ENCODE peak calls at places on chromosomes 12 and 14, in five cellular contexts. One of them, this sample, is unnamed.

GRCh38 chr12:4518106-4518728 is 20.5 kb upstream of the RAD51AP1 start:
- DNase-seq in AG09309: no peak
- DNase-seq in IMR-90: peak; percentile 81
- DNase-seq in cardiac muscle cell: peak; percentile 56
- DNase-seq in spleen: no peak
- DNase-seq in this sample: no peak

GRCh38 chr12:93266-94005 is 26.9 kb downstream of the IQSEC3 start:
- DNase-seq in AG09309: no peak
- DNase-seq in spleen: no peak
- DNase-seq in cardiac muscle cell: no peak
- DNase-seq in IMR-90: no peak
- DNase-seq in this sample: no peak

GRCh38 chr12:63066136-63066535 is 84.9 kb downstream of the AVPR1A start:
- DNase-seq in AG09309: no peak
- DNase-seq in IMR-90: no peak
- DNase-seq in cardiac muscle cell: no peak
- DNase-seq in spleen: no peak
- DNase-seq in this sample: no peak

GRCh38 chr12:109753959-109754358 is 40.3 kb downstream of the FAM222A start:
- DNase-seq in IMR-90: no peak
- DNase-seq in cardiac muscle cell: no peak
- DNase-seq in AG09309: no peak
- DNase-seq in spleen: no peak
- DNase-seq in this sample: no peak

GRCh38 chr12:68587448-68587873 is 23.2 kb upstream of the RAP1B start:
- DNase-seq in AG09309: no peak
- DNase-seq in spleen: no peak
- DNase-seq in IMR-90: no peak
- DNase-seq in cardiac muscle cell: no peak
- DNase-seq in this sample: no peak

GRCh38 chr14:99653618-99654017 is 8.7 kb downstream of the HHIPL1 start:
- DNase-seq in cardiac muscle cell: no peak
- DNase-seq in spleen: no peak
- DNase-seq in IMR-90: no peak
- DNase-seq in AG09309: no peak
- DNase-seq in this sample: no peak

GRCh38 chr14:31879661-31880348 is 197.3 kb upstream of the ARHGAP5 start:
- DNase-seq in cardiac muscle cell: no peak
- DNase-seq in AG09309: no peak
- DNase-seq in IMR-90: no peak
- DNase-seq in spleen: no peak
- DNase-seq in this sample: no peak

GRCh38 chr12:6787309-6787708 is 2.0 kb upstream of the CD4 start:
- DNase-seq in AG09309: no peak
- DNase-seq in spleen: peak; percentile 25
- DNase-seq in IMR-90: no peak
- DNase-seq in cardiac muscle cell: no peak
- DNase-seq in this sample: no peak

GRCh38 chr12:103046154-103046553 is 88.7 kb downstream of the ASCL1 start:
- DNase-seq in cardiac muscle cell: no peak
- DNase-seq in AG09309: no peak
- DNase-seq in spleen: no peak
- DNase-seq in IMR-90: no peak
- DNase-seq in this sample: no peak

GRCh38 chr12:102876883-102877282 is 40.2 kb downstream of the PAH start:
- DNase-seq in cardiac muscle cell: no peak
- DNase-seq in spleen: no peak
- DNase-seq in AG09309: no peak
- DNase-seq in IMR-90: no peak
- DNase-seq in this sample: no peak

GRCh38 chr12:124027753-124028559 is 54.9 kb downstream of the ZNF664 start:
- DNase-seq in AG09309: no peak
- DNase-seq in IMR-90: no peak
- DNase-seq in cardiac muscle cell: no peak
- DNase-seq in spleen: no peak
- DNase-seq in this sample: no peak

GRCh38 chr12:106994579-106995220 is 7.8 kb upstream of the MTERF2 start:
- DNase-seq in AG09309: peak; percentile 48
- DNase-seq in IMR-90: peak; percentile 74
- DNase-seq in cardiac muscle cell: peak; percentile 52
- DNase-seq in spleen: no peak
- DNase-seq in this sample: no peak

GRCh38 chr14:104731249-104731924 is 7.4 kb downstream of the ADSS1 start:
- DNase-seq in spleen: no peak
- DNase-seq in IMR-90: no peak
- DNase-seq in cardiac muscle cell: no peak
- DNase-seq in AG09309: no peak
- DNase-seq in this sample: no peak

GRCh38 chr12:79023784-79024183 is 159.2 kb downstream of the SYT1 start:
- DNase-seq in cardiac muscle cell: no peak
- DNase-seq in AG09309: peak; percentile 4
- DNase-seq in spleen: no peak
- DNase-seq in IMR-90: peak; percentile 13
- DNase-seq in this sample: no peak

GRCh38 chr14:22098435-22098834 is 424.8 kb upstream of the OR4E1 start:
- DNase-seq in spleen: no peak
- DNase-seq in IMR-90: no peak
- DNase-seq in AG09309: no peak
- DNase-seq in cardiac muscle cell: no peak
- DNase-seq in this sample: no peak

GRCh38 chr14:99129211-99129696 is 142.7 kb downstream of the BCL11B start:
- DNase-seq in AG09309: no peak
- DNase-seq in spleen: peak; percentile 54
- DNase-seq in cardiac muscle cell: no peak
- DNase-seq in IMR-90: no peak
- DNase-seq in this sample: no peak

GRCh38 chr12:95551305-95551704 is at the start of gene USP44:
- DNase-seq in AG09309: no peak
- DNase-seq in spleen: no peak
- DNase-seq in cardiac muscle cell: no peak
- DNase-seq in IMR-90: no peak
- DNase-seq in this sample: no peak

DNA sequence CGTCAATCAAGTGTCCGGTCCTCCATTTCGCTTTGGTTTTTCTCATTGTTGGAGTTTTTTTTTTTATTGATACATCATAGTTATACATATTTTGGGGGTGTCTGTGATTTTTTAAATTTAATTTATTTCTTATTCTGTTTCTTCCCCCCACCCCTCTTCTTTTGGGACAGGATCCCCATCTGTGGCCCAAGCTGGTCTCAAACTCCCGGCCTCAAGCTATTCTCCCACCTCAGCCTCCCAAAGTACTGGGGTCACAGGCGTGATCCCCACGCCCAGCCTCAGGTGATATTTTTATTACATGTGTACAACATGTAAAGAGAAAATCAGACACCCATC is 51.3 kb upstream of the ZFP36L1 start:
- DNase-seq in spleen: no peak
- DNase-seq in IMR-90: no peak
- DNase-seq in AG09309: no peak
- DNase-seq in cardiac muscle cell: no peak
- DNase-seq in this sample: no peak
- TF ChIP-seq CTCF in spleen: peak; percentile 15
- TF ChIP-seq CTCF in IMR-90: no peak
- TF ChIP-seq CTCF in AG09309: no peak
- TF ChIP-seq CTCF in cardiac muscle cell: no peak
- TF ChIP-seq CTCF in this sample: peak; percentile 85

DNA sequence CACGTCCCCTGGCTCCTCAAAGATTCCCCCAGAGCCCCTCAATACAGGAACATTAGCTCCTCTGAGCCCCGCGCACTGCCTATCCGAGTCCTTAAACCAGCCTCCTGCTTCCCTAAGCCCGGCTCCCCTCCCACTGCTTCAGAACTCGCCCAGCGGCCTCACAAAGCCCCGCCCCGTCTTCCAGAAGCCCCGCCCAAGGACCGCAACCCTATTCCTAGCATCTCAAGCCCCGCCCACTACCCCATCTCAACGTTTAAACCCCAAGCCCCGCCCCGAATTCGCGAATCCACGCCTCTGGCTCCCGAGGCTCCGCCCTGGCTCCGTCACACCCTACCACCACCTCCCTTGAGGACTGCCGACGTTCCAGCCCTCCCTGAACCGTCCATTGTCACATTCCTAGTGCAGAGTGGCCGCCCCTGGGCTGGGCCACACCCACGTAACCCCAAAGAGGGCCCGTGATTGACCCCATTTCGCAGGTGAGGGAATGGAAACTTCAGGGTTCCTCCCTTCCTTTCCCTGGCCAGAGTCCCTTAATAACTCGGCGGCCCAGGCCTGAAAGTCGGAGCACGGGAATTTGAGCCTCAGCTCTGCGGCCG is 646 bp upstream of the CORO1C start:
- DNase-seq in spleen: peak; percentile 99
- DNase-seq in AG09309: peak; percentile 84
- DNase-seq in IMR-90: peak; percentile 97
- DNase-seq in cardiac muscle cell: peak; percentile 98
- DNase-seq in this sample: peak; percentile 99
- TF ChIP-seq CTCF in spleen: peak; percentile 26
- TF ChIP-seq CTCF in AG09309: no peak
- TF ChIP-seq CTCF in IMR-90: no peak
- TF ChIP-seq CTCF in cardiac muscle cell: no peak
- TF ChIP-seq CTCF in this sample: peak; percentile 71

DNA sequence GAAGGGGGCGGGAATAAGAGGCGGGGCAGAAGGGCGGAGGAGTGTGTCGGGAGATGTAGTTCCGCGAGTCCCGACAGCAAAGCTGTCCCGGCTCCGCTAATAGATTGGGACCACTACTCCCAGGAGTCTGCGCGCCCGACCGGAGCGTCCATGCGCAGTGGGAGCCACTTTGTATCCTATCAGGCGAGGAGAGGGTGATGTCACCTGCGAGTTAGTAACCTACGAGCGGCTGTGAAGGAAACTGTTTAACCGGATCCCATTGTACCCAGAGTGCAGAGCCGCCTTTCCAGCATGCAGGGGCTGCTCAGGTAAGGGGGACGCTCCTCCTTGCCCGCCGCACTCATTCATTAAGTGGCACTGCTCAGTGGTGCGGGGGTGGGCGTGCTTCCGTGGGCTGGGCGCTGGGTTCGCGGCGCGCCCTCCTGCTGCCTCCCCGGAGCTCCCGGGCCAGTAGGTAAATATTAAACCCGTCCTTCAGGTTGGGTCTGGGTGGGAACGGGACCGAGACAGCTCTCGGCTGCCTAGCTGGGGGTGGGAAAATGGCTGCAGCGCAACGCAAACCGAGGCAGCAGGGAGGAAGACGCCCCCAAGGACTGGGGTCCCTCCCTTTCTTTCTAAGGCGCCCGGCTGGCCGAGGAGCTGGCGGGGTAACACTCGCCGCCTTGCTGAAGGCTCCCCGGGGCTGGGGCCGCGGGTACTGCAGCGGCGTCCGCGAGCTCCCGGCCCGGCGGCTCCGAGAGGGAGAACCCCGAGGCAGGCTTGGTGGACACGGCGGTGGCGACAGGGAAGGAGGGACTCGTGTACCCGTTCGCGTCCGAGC is at the start of gene DAAM1:
- DNase-seq in IMR-90: peak; percentile 98
- DNase-seq in spleen: peak; percentile 98
- DNase-seq in cardiac muscle cell: peak; percentile 99
- DNase-seq in AG09309: peak; percentile 92
- DNase-seq in this sample: peak; percentile 100
- TF ChIP-seq CTCF in IMR-90: no peak
- TF ChIP-seq CTCF in spleen: no peak
- TF ChIP-seq CTCF in cardiac muscle cell: no peak
- TF ChIP-seq CTCF in AG09309: no peak
- TF ChIP-seq CTCF in this sample: no peak

GRCh38 chr12:76878045-76878898 is 547 bp downstream of the CSRP2 start:
- DNase-seq in IMR-90: no peak
- DNase-seq in spleen: no peak
- DNase-seq in AG09309: no peak
- DNase-seq in cardiac muscle cell: peak; percentile 24
- DNase-seq in this sample: no peak
- TF ChIP-seq CTCF in IMR-90: peak; percentile 26
- TF ChIP-seq CTCF in spleen: no peak
- TF ChIP-seq CTCF in AG09309: peak; percentile 23
- TF ChIP-seq CTCF in cardiac muscle cell: peak; percentile 15
- TF ChIP-seq CTCF in this sample: no peak

DNA sequence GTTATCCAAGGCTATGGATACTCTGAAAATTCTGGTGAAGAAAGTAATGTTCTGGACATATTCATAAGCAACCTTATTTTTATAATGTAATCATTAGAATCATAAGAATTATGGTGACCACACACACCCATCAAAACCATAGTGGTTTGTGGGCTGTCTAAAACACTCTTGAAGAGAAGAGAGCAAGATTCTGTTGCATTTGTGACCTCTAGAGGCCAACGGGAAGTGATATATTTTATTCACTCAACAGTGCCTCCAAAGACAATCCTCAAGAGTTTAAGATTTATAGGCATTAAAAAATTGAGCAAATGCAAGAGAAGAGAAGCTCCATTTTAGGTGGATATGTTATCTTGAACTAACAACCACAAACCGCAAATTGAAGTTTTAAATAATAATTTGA is 68.5 kb upstream of the LGR5 start:
- DNase-seq in IMR-90: no peak
- DNase-seq in cardiac muscle cell: peak; percentile 50
- DNase-seq in AG09309: no peak
- DNase-seq in spleen: no peak
- DNase-seq in this sample: no peak
- TF ChIP-seq CTCF in IMR-90: no peak
- TF ChIP-seq CTCF in cardiac muscle cell: peak; percentile 23
- TF ChIP-seq CTCF in AG09309: no peak
- TF ChIP-seq CTCF in spleen: no peak
- TF ChIP-seq CTCF in this sample: no peak

GRCh38 chr12:48183091-48183875 is at the start of gene CCDC184:
- DNase-seq in AG09309: no peak
- DNase-seq in spleen: peak; percentile 91
- DNase-seq in IMR-90: peak; percentile 73
- DNase-seq in cardiac muscle cell: peak; percentile 82
- DNase-seq in this sample: no peak

GRCh38 chr12:48185181-48185919 is 1.9 kb downstream of the CCDC184 start:
- DNase-seq in cardiac muscle cell: peak; percentile 27
- DNase-seq in IMR-90: no peak
- DNase-seq in AG09309: no peak
- DNase-seq in spleen: no peak
- DNase-seq in this sample: no peak

GRCh38 chr12:48182659-48183058 is 785 bp upstream of the CCDC184 start:
- DNase-seq in cardiac muscle cell: no peak
- DNase-seq in IMR-90: no peak
- DNase-seq in spleen: no peak
- DNase-seq in AG09309: no peak
- DNase-seq in this sample: no peak

GRCh38 chr12:48184549-48184922 is 1.1 kb downstream of the CCDC184 start:
- DNase-seq in IMR-90: no peak
- DNase-seq in spleen: no peak
- DNase-seq in AG09309: no peak
- DNase-seq in cardiac muscle cell: no peak
- DNase-seq in this sample: no peak

DNA sequence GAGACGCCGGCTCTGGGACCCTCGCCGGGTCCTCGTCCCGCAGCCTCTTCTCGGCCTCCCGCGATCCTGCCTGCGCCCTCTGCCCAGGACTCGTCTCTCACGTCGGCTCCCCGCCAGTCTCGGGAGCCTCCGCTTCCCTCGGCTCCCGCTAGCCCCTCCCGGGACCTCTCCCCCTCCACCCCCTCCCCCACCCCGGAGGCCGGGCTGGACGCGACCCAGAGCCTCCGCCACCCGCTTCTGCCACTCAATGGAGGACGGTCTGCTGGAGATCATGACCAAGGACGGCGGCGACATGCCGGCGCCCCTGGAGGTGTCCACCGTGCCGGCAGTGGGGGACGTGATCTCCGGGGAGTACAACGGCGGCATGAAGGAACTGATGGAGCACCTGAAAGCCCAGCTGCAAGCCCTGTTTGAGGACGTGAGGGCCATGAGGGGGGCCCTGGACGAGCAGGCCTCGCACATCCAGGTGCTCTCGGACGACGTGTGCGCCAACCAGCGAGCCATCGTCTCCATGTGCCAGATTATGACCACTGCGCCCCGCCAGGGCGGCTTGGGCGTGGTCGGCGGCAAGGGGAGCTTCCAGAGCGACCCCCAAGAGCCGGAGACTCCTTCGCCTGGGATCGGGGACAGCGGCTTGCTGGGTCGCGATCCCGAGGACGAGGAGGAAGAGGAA is 568 bp downstream of the CCDC184 start:
- DNase-seq in IMR-90: no peak
- DNase-seq in spleen: no peak
- DNase-seq in AG09309: no peak
- DNase-seq in cardiac muscle cell: no peak
- DNase-seq in this sample: no peak
- TF ChIP-seq CTCF in IMR-90: no peak
- TF ChIP-seq CTCF in spleen: no peak
- TF ChIP-seq CTCF in AG09309: no peak
- TF ChIP-seq CTCF in cardiac muscle cell: no peak
- TF ChIP-seq CTCF in this sample: peak; percentile 4